ENCODE peak calls at places on chromosomes 11 and 22, in seven cellular contexts. R is brain microvascular endothelial cell, T is IMR-90, V is left ventricle myocardium inferior, H is colonic mucosa, B is cardiac muscle cell, M is HFFc6. S is an unnamed sample.

GRCh38 chr11:93529707-93530467 is 13.3 kb downstream of the SMCO4 start:
- DNase-seq in T (peak), V (no peak), R (peak), M (peak), B (no peak), H (no peak), S (no peak)

GRCh38 chr11:119975561-119976152 is 162.3 kb downstream of the TRIM29 start:
- DNase-seq in R (no peak), H (no peak), B (no peak), V (peak), T (no peak), M (no peak), S (peak)

GRCh38 chr11:119093951-119094815 is 7.5 kb downstream of the DPAGT1 start:
- DNase-seq in V (no peak), T (peak), M (no peak), R (peak), B (peak), H (peak), S (peak)

GRCh38 chr11:36240746-36241295 is 48.4 kb downstream of the COMMD9 start:
- DNase-seq in R (no peak), M (no peak), T (no peak), V (no peak), B (no peak), H (no peak), S (no peak)

GRCh38 chr11:27372159-27372558 is 9.1 kb upstream of the CCDC34 start:
- DNase-seq in H (no peak), R (no peak), B (no peak), V (no peak), M (no peak), T (no peak), S (no peak)

GRCh38 chr11:65445604-65446445 is 23.2 kb downstream of the NEAT1 start:
- DNase-seq in B (peak), V (no peak), M (peak), R (peak), H (no peak), T (peak), S (no peak)

GRCh38 chr11:66421492-66422205 is 814 bp downstream of the NPAS4 start:
- DNase-seq in V (peak), R (peak), B (peak), T (peak), H (peak), M (peak), S (peak)

GRCh38 chr11:75823415-75823814 is 8.4 kb downstream of the UVRAG start:
- DNase-seq in V (no peak), R (no peak), M (no peak), H (no peak), T (no peak), B (no peak), S (no peak)

GRCh38 chr22:50086526-50086925 is 1.3 kb upstream of the MLC1 start:
- DNase-seq in B (peak), R (peak), H (no peak), V (no peak), T (peak), M (peak), S (no peak)

GRCh38 chr22:50467773-50468440 is 6.9 kb downstream of the SBF1 start:
- DNase-seq in T (no peak), H (no peak), B (no peak), M (no peak), R (no peak), V (no peak), S (no peak)

GRCh38 chr22:37260396-37260795 is 16.3 kb upstream of the RAC2 start:
- DNase-seq in R (no peak), M (no peak), B (no peak), T (no peak), H (no peak), V (no peak), S (no peak)

GRCh38 chr11:13337986-13338436 is 60.4 kb downstream of the BMAL1 start:
- DNase-seq in B (peak), T (peak), V (no peak), H (no peak), M (peak), R (peak), S (no peak)

DNA sequence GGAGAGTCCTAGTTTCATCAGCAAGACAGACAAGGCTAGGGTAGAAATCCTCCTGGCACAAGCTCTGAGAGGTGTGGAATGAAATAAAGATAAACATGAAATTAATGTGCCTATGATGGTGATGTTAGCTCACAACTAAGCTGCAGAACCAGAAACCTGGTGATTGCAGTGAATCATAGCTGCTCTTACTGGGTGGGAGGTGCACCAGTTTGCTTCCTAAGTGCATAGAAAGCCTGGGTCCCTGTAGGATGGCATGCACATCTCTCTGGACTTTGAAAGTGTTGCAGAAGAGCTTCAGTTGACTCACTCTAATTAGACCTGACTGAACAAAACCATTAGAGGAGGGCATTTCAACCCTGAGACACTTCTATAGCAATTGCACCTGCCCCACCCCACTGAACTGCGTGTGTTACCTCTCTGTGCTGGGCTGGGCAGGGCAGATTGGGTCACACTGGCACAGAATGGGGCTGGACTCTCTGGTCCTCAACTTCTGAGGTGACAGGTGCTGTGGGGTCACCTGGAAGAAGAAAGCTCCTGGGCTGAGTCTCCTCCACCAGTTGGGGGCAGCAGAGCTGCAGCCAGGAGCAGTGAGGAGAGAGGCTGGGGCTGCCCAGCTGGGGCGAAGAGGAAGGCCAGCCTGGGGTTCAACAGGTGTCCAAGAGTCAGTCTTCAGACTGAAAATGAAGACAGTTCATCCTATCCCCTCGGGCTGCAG is 57.9 kb downstream of the GGTLC2 start:
- DNase-seq in B (no peak), R (no peak), T (no peak), H (peak), M (no peak), V (no peak), S (no peak)
- TF ChIP-seq CTCF in B (peak), R (peak), T (no peak), H (no peak), M (peak), V (no peak), S (no peak)

DNA sequence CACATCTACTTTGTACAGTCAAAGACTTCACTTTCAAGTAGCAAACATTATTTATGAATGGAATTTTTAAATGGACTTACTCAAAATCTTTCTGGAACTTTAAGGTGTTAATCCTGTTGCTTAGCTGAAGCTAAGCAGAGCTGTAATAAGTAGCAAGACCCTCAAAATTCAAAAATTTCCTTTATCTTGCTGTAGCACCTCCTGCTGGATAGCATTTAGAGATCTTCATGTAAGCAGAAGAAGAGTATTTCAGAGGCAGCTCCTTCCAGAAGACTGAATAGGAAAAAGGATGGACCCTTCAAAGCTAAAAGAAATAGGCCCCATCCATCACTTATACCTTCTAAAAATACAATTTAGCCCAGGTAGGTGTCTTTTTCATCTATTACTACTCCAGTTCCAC is 3.4 kb downstream of the PHF21A start:
- DNase-seq in H (no peak), R (no peak), V (no peak), M (peak), T (no peak), B (no peak), S (no peak)
- TF ChIP-seq CTCF in H (no peak), R (peak), V (peak), M (peak), T (peak), B (peak), S (no peak)

DNA sequence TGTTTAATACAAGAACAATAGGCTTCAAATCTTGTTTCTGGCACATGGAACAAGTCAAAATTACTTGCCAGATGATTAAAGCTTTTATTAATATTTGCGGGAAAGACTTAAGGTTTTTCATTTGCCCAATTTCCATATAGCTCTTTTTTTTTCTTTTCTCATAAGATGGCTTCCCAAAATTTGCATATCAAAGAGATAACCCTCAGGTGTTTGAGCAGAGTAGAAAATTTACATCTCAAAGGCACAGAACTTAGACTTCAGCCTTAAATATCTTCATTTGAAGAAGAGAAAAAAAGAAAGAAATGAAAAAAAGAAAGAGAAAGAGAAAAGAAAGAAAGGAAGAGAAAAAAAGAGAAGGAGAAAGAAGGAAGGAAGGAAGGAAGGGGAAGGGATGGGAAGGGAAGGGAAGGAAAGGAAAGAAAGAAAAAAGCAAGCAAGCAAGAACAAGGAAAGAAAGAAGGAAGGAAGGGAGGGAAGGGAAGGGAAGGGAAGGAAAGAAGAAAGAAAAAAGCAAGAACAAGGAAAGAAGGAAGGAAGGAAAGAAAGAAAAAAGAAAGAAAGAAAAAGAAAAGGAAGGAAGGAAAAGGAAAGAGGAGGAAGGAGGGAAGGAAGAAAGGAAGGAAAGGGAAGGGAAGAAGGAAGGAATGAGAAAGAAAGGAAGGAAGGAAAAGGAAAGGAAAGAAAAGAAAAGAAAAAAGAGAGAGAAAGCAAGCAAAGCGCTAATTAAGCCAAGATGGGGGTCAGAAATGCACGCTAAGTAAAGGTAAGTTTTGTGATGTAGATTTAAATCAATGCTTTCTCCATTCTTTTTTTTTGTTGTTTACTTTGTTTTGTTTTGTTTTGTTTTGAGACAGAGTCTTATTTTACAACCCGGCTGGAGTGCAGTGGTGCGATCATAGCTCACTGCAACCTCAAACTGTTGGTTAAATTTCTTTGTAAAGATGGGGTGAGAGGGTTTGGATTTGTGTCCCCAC is 20.2 kb upstream of the IFITM3 start:
- DNase-seq in R (no peak), T (no peak), V (no peak), M (no peak), H (no peak), B (no peak), S (no peak)
- TF ChIP-seq CTCF in R (no peak), T (no peak), V (no peak), M (no peak), H (no peak), B (no peak), S (no peak)

GRCh38 chr11:63903884-63904283 is 13.1 kb downstream of the RCOR2 start:
- DNase-seq in V (no peak), H (no peak), T (no peak), M (no peak), R (no peak), B (no peak), S (no peak)

GRCh38 chr11:63897459-63898156 is 19.4 kb downstream of the RCOR2 start:
- DNase-seq in V (no peak), B (no peak), H (no peak), T (no peak), M (no peak), R (no peak), S (no peak)

GRCh38 chr11:63904743-63905142 is 12.2 kb downstream of the RCOR2 start:
- DNase-seq in B (no peak), V (no peak), T (no peak), M (no peak), H (no peak), R (no peak), S (no peak)

GRCh38 chr11:63905179-63905578 is 11.8 kb downstream of the RCOR2 start:
- DNase-seq in H (no peak), B (no peak), M (no peak), T (peak), V (no peak), R (no peak), S (no peak)

DNA sequence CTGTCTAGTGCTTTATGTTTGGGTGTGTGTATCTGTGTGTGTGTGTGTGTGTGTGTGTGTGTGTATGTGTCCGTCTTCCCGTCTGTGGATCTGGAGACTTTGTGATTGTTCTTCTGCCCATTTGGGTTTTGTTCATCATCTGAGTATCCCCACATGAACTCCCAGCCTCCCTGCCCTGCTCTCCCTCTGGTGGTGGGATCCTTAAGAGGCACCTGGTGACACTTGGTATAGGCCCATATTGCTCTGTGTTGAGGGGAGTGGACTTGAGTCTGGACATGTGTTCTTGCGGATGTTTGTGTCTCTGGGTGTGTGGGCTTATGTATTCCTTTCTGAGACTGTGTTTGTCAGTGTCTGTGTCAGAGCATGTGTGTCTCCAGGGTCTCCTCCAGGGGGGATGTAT is 15.3 kb downstream of the RCOR2 start:
- DNase-seq in H (no peak), B (peak), V (no peak), R (no peak), M (no peak), T (peak), S (no peak)
- TF ChIP-seq CTCF in H (no peak), B (peak), V (peak), R (peak), M (peak), T (peak), S (peak)

GRCh38 chr11:125224391-125225015 is 60.0 kb downstream of the PKNOX2 start:
- DNase-seq in M (no peak), R (peak), T (peak), V (no peak), H (peak), B (peak), S (peak)
- TF ChIP-seq CTCF in M (peak), R (peak), T (peak), V (peak), H (no peak), B (peak), S (peak)